ENCODE peak calls at places on chromosome 12, in four cellular contexts. One of them, this sample, is unnamed.

GRCh38 chr12:31853977-31854376 is 105.2 kb upstream of the RESF1 start:
- DNase-seq in cardiac muscle cell: peak; percentile 41
- DNase-seq in fibroblast of lung: no peak
- DNase-seq in CD8-positive, alpha-beta T cell: no peak
- DNase-seq in this sample: no peak

GRCh38 chr12:131572626-131573025 is 138.3 kb upstream of the SFSWAP start:
- DNase-seq in CD8-positive, alpha-beta T cell: no peak
- DNase-seq in fibroblast of lung: no peak
- DNase-seq in cardiac muscle cell: no peak
- DNase-seq in this sample: no peak

GRCh38 chr12:10018390-10018789 is 8.0 kb downstream of the CLEC12B start:
- DNase-seq in CD8-positive, alpha-beta T cell: no peak
- DNase-seq in cardiac muscle cell: no peak
- DNase-seq in fibroblast of lung: no peak
- DNase-seq in this sample: no peak

GRCh38 chr12:89918172-89918880 is 209.7 kb upstream of the ATP2B1 start:
- DNase-seq in cardiac muscle cell: no peak
- DNase-seq in fibroblast of lung: no peak
- DNase-seq in CD8-positive, alpha-beta T cell: no peak
- DNase-seq in this sample: peak; percentile 93

GRCh38 chr12:132806857-132807256 is 21.8 kb downstream of the GOLGA3 start:
- DNase-seq in cardiac muscle cell: no peak
- DNase-seq in fibroblast of lung: no peak
- DNase-seq in CD8-positive, alpha-beta T cell: no peak
- DNase-seq in this sample: no peak

GRCh38 chr12:51519755-51520154 is 71.3 kb upstream of the SCN8A start:
- DNase-seq in CD8-positive, alpha-beta T cell: no peak
- DNase-seq in fibroblast of lung: no peak
- DNase-seq in cardiac muscle cell: no peak
- DNase-seq in this sample: no peak

GRCh38 chr12:51172515-51173431 is at the start of gene TFCP2:
- DNase-seq in fibroblast of lung: peak; percentile 97
- DNase-seq in cardiac muscle cell: peak; percentile 99
- DNase-seq in CD8-positive, alpha-beta T cell: peak; percentile 94
- DNase-seq in this sample: peak; percentile 98

GRCh38 chr12:6272300-6273208 is 37.9 kb upstream of the PLEKHG6 start:
- DNase-seq in CD8-positive, alpha-beta T cell: no peak
- DNase-seq in fibroblast of lung: peak; percentile 79
- DNase-seq in cardiac muscle cell: no peak
- DNase-seq in this sample: no peak

GRCh38 chr12:123105427-123105826 is 45.5 kb downstream of the PITPNM2 start:
- DNase-seq in CD8-positive, alpha-beta T cell: no peak
- DNase-seq in cardiac muscle cell: no peak
- DNase-seq in fibroblast of lung: no peak
- DNase-seq in this sample: no peak

GRCh38 chr12:57040750-57041149 is 9.2 kb downstream of the MYO1A start:
- DNase-seq in cardiac muscle cell: no peak
- DNase-seq in fibroblast of lung: no peak
- DNase-seq in CD8-positive, alpha-beta T cell: no peak
- DNase-seq in this sample: no peak

GRCh38 chr12:28568709-28569108 is 378.5 kb downstream of the CCDC91 start:
- DNase-seq in fibroblast of lung: peak; percentile 72
- DNase-seq in CD8-positive, alpha-beta T cell: no peak
- DNase-seq in cardiac muscle cell: no peak
- DNase-seq in this sample: no peak

GRCh38 chr12:17976202-17976601 is 113.8 kb downstream of the RERGL start:
- DNase-seq in fibroblast of lung: no peak
- DNase-seq in CD8-positive, alpha-beta T cell: no peak
- DNase-seq in cardiac muscle cell: no peak
- DNase-seq in this sample: no peak

GRCh38 chr12:3150820-3151590 is 73.8 kb downstream of the TSPAN9 start:
- DNase-seq in CD8-positive, alpha-beta T cell: no peak
- DNase-seq in cardiac muscle cell: peak; percentile 79
- DNase-seq in fibroblast of lung: peak; percentile 70
- DNase-seq in this sample: no peak

GRCh38 chr12:75750950-75751349 is 239.5 kb upstream of the KRR1 start:
- DNase-seq in CD8-positive, alpha-beta T cell: no peak
- DNase-seq in fibroblast of lung: peak; percentile 91
- DNase-seq in cardiac muscle cell: peak; percentile 75
- DNase-seq in this sample: no peak

GRCh38 chr12:8823565-8824300 is 1.3 kb downstream of the A2ML1 start:
- DNase-seq in CD8-positive, alpha-beta T cell: no peak
- DNase-seq in cardiac muscle cell: peak; percentile 46
- DNase-seq in fibroblast of lung: peak; percentile 33
- DNase-seq in this sample: peak; percentile 4

GRCh38 chr12:19129121-19129485 is 430 bp upstream of the PLEKHA5 start:
- DNase-seq in CD8-positive, alpha-beta T cell: no peak
- DNase-seq in fibroblast of lung: no peak
- DNase-seq in cardiac muscle cell: no peak
- DNase-seq in this sample: no peak

GRCh38 chr12:21561158-21561557 is 35.1 kb downstream of the SPX start:
- DNase-seq in fibroblast of lung: no peak
- DNase-seq in CD8-positive, alpha-beta T cell: no peak
- DNase-seq in cardiac muscle cell: no peak
- DNase-seq in this sample: no peak
- H3K27ac ChIP-seq in fibroblast of lung: no peak overlapping the region
- H3K27ac ChIP-seq in CD8-positive, alpha-beta T cell: no peak overlapping the region
- H3K27ac ChIP-seq in cardiac muscle cell: no peak overlapping the region
- H3K27ac ChIP-seq in this sample: no peak overlapping the region

DNA sequence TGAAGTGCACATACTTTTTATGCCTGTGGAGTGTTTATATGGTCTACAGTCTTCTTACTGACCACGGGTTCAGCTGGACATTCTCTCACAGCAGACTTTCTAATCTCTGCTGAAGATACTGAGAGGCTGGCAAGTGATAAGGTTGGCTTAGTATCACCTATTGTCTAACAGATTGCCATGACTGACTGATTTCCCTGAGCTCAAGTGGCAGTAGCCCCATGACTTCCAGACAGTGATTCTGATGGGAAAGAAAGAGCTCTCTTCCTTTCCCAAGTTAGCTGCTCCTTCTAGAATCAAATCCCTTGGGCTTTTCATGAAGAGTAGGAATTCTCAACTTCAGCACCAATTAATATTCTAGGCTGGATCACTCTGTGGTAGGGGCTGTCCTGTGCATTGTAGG is 141.4 kb downstream of the ANO4 start:
- DNase-seq in CD8-positive, alpha-beta T cell: no peak
- DNase-seq in cardiac muscle cell: no peak
- DNase-seq in fibroblast of lung: no peak
- DNase-seq in this sample: no peak
- H3K4me3 ChIP-seq in CD8-positive, alpha-beta T cell: no peak overlapping the region
- H3K4me3 ChIP-seq in cardiac muscle cell: no peak overlapping the region
- H3K4me3 ChIP-seq in fibroblast of lung: no peak overlapping the region
- H3K4me3 ChIP-seq in this sample: no peak overlapping the region

DNA sequence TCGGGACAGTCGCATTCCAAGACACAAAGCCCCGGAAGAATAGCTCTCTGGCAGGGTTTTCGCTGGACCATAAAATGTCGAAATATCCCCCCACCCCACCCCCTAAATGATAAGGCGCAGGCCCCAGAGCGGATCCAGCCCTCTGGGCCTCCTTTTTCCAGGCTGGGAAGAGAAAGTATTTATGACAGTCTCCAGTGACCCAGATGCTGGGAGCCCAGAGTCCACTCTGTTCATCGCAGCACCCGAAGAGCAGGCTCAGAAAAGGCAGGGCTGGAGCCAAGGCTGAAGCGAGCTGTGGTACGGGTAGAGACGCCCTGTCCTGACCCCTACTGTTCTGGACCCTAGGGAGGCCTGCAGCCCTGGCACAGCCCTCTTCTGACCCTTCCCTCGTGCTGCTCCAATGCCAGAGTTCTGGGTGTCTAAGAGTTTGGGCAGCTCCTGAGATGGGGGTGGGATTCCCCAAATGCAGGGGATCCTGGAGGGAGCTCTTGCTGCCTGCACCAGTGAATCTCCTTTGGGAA is 2.0 kb upstream of the HOXC8 start:
- DNase-seq in CD8-positive, alpha-beta T cell: no peak
- DNase-seq in cardiac muscle cell: no peak
- DNase-seq in fibroblast of lung: no peak
- DNase-seq in this sample: no peak
- H3K27me3 ChIP-seq in CD8-positive, alpha-beta T cell: peaks cover 85% of the 10 kb centered on the region
- H3K27me3 ChIP-seq in cardiac muscle cell: peaks cover 100% of the 10 kb centered on the region
- H3K27me3 ChIP-seq in fibroblast of lung: peaks cover 76% of the 10 kb centered on the region
- H3K27me3 ChIP-seq in this sample: peaks cover 76% of the 10 kb centered on the region

DNA sequence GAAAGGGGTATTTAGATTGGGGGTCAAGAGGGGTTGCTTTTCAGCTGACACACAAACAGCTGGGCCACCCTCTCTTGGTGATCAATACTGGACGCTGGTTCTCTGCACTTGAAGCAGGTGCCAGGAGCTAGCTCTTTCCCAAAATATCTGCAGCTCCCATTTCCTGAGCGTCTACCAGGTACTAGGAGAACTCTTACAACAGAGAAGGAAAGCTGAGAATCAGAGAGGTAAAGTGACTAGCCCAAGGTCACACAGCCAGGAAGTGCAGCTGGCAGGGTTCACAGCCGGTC is 1.2 kb downstream of the TESC start:
- DNase-seq in fibroblast of lung: no peak
- DNase-seq in cardiac muscle cell: no peak
- DNase-seq in CD8-positive, alpha-beta T cell: no peak
- DNase-seq in this sample: no peak
- H3K27ac ChIP-seq in fibroblast of lung: no peak overlapping the region
- H3K27ac ChIP-seq in cardiac muscle cell: no peak overlapping the region
- H3K27ac ChIP-seq in CD8-positive, alpha-beta T cell: no peak overlapping the region
- H3K27ac ChIP-seq in this sample: no peak overlapping the region

DNA sequence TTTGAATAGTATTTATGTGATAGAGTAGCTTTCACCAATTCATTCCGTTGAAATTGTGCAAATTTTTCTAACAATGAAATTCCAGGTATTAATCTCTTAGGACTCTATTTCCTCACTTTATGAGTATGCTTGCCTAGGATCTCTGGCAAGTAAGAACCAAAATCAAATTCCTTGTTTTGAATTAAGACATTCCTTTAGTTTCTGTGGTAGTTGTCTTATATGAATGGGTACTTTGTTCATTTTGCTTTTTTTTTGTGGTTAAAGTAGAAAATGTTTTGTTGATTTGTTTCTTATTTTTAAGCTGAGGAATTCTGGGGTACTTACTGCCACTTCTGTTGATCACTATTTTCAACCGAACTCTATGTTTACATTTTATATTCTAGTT is 59.8 kb downstream of the KITLG start:
- DNase-seq in CD8-positive, alpha-beta T cell: no peak
- DNase-seq in cardiac muscle cell: peak; percentile 35
- DNase-seq in fibroblast of lung: peak; percentile 58
- DNase-seq in this sample: no peak
- H3K4me3 ChIP-seq in CD8-positive, alpha-beta T cell: no peak overlapping the region
- H3K4me3 ChIP-seq in cardiac muscle cell: no peak overlapping the region
- H3K4me3 ChIP-seq in fibroblast of lung: no peak overlapping the region
- H3K4me3 ChIP-seq in this sample: no peak overlapping the region

GRCh38 chr12:113768850-113769249 is 197.3 kb downstream of the RBM19 start:
- DNase-seq in fibroblast of lung: no peak
- DNase-seq in cardiac muscle cell: no peak
- DNase-seq in CD8-positive, alpha-beta T cell: no peak
- DNase-seq in this sample: no peak
- H3K27me3 ChIP-seq in fibroblast of lung: no peaks in the 10 kb centered on the region
- H3K27me3 ChIP-seq in cardiac muscle cell: no peaks in the 10 kb centered on the region
- H3K27me3 ChIP-seq in CD8-positive, alpha-beta T cell: no peaks in the 10 kb centered on the region
- H3K27me3 ChIP-seq in this sample: peaks cover 2% of the 10 kb centered on the region